ENCODE peak calls at places on chromosome 6, in eight cellular contexts. M is heart right ventricle, F is endothelial cell of umbilical vein, L is lung, Q is transverse colon, A is HCT116, U is pancreas, V is mammary epithelial cell. G is an unnamed sample. For H3K36me3 and H3K4me1, the result is how much of the 10 kb centered on the place peaks cover.

GRCh38 chr6:133062702-133063319 is 178.3 kb upstream of the EYA4 start:
- DNase-seq in M (no peak), F (no peak), L (no peak), Q (no peak), A (no peak), U (no peak), V (no peak), G (no peak)

GRCh38 chr6:114063956-114064355 is 93.0 kb upstream of the HDAC2 start:
- DNase-seq in M (no peak), F (no peak), L (no peak), Q (no peak), A (no peak), U (no peak), V (no peak), G (no peak)

GRCh38 chr6:89564752-89565427 is 73.7 kb downstream of the LYRM2 start:
- DNase-seq in M (no peak), F (no peak), L (no peak), Q (no peak), A (no peak), U (no peak), V (no peak), G (no peak)

GRCh38 chr6:8958894-8959511 is 523.7 kb upstream of the SLC35B3 start:
- DNase-seq in M (no peak), F (no peak), L (no peak), Q (no peak), A (peak), U (no peak), V (no peak), G (no peak)

GRCh38 chr6:87756858-87757257 is 54.8 kb upstream of the AKIRIN2 start:
- DNase-seq in M (no peak), F (peak), L (peak), Q (peak), A (no peak), U (no peak), V (peak), G (no peak)

GRCh38 chr6:154297711-154298110 is 58.9 kb downstream of the IPCEF1 start:
- DNase-seq in M (peak), F (no peak), L (no peak), Q (no peak), A (no peak), U (no peak), V (no peak), G (no peak)

GRCh38 chr6:161138545-161139303 is 135.1 kb downstream of the AGPAT4 start:
- DNase-seq in M (no peak), F (no peak), L (peak), Q (no peak), A (no peak), U (no peak), V (no peak), G (no peak)

GRCh38 chr6:117414770-117415169 is 11.0 kb downstream of the ROS1 start:
- DNase-seq in M (no peak), F (no peak), L (no peak), Q (no peak), A (no peak), U (no peak), V (peak), G (no peak)

GRCh38 chr6:37021356-37022129 is 16.1 kb downstream of the FGD2 start:
- DNase-seq in M (no peak), F (peak), L (no peak), Q (peak), A (no peak), U (no peak), V (peak), G (no peak)

GRCh38 chr6:44304282-44305199 is 8.6 kb downstream of the AARS2 start:
- DNase-seq in M (no peak), F (peak), L (no peak), Q (no peak), A (peak), U (no peak), V (peak), G (no peak)

GRCh38 chr6:34792605-34793500 is 970 bp downstream of the BLTP3A start:
- DNase-seq in M (peak), F (peak), L (peak), Q (peak), A (no peak), U (no peak), V (peak), G (no peak)

GRCh38 chr6:147463651-147464050 is 44.8 kb upstream of the SAMD5 start:
- DNase-seq in M (no peak), F (no peak), L (no peak), Q (no peak), A (no peak), U (no peak), V (no peak), G (no peak)

GRCh38 chr6:147467463-147467862 is 41.0 kb upstream of the SAMD5 start:
- DNase-seq in M (no peak), F (no peak), L (no peak), Q (no peak), A (no peak), U (no peak), V (no peak), G (no peak)

GRCh38 chr6:147467891-147468290 is 40.6 kb upstream of the SAMD5 start:
- DNase-seq in M (no peak), F (peak), L (no peak), Q (no peak), A (no peak), U (no peak), V (no peak), G (no peak)

DNA sequence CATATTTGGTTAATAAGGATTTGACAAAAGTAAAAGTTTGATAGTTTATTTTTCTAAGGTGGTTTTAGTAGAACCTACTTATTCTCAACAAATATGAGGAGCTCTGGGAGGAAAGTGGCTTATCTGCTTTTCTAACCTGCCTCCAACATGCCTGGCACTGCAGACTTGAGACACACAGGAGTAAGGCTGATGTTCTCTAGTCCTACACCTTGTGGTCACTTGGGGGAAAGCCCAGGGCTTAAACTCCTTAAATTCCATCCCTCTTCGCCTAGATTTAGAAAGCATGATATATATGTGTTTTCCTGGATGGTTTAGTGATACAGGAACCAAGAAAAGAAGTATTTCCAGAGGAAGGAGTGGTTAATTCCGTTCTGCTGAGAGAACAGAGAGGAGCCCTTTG is 39.9 kb upstream of the SAMD5 start:
- DNase-seq in M (no peak), F (no peak), L (no peak), Q (no peak), A (no peak), U (no peak), V (no peak), G (no peak)
- TF ChIP-seq CTCF in M (no peak), F (no peak), L (no peak), Q (no peak), A (peak), U (no peak), V (no peak), G (no peak)

GRCh38 chr6:144782634-144783033 is 497.5 kb downstream of the UTRN start:
- DNase-seq in M (no peak), F (no peak), L (no peak), Q (no peak), A (no peak), U (no peak), V (no peak), G (no peak)

GRCh38 chr6:144785056-144785455 is 499.9 kb downstream of the UTRN start:
- DNase-seq in M (no peak), F (no peak), L (no peak), Q (no peak), A (no peak), U (no peak), V (no peak), G (no peak)

GRCh38 chr6:144778056-144778455 is 492.9 kb downstream of the UTRN start:
- DNase-seq in M (no peak), F (no peak), L (no peak), Q (no peak), A (no peak), U (no peak), V (no peak), G (no peak)

GRCh38 chr6:144778773-144779531 is 493.8 kb downstream of the UTRN start:
- DNase-seq in M (no peak), F (no peak), L (no peak), Q (no peak), A (no peak), U (no peak), V (peak), G (no peak)

DNA sequence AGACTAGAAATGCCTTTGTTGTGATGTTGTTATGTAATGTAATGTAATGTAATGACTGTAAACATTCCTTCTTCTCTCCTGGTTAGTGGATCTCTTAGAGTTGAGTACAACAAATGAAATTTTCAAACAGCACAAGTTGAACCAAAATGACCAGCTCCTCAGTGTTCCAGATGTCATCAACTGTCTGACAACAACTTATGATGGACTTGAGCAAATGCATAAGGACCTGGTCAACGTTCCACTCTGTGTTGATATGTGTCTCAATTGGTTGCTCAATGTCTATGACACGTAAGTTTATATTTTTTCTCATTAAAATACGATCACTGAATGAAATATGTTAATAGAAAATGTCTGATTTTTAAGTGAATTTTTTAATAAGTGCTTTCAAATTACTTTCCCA is 496.7 kb downstream of the UTRN start:
- DNase-seq in M (no peak), F (no peak), L (no peak), Q (no peak), A (no peak), U (no peak), V (no peak), G (no peak)
- H3K36me3 ChIP-seq in M (under half), F (under half), L (under half), Q (under half), A (under half), U (under half), V (under half), G (under half)

GRCh38 chr6:169171951-169172350 is 81.7 kb downstream of the THBS2 start:
- DNase-seq in M (no peak), F (no peak), L (peak), Q (no peak), A (no peak), U (no peak), V (peak), G (no peak)
- H3K4me1 ChIP-seq in M (under half), F (under half), L (under half), Q (under half), A (under half), U (under half), V (under half), G (under half)

DNA sequence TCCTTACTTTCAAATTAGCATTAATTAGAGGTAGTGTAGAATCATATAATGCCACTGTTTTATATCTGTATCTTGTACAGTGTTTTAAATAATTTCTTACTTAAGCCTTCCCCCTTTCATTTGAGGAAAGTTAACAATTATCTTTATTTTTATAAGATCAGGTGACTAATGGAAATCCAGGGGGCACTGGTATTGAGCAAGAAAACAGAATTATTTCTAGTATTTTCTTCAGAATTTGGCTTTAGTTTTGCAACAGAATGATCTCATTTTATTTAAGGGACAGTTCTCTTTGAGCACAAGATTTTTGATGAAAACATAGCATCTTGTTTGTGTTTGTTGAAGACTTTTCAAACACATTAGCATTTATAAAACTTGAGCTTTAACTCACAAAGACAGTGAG is 55.9 kb downstream of the RNF217 start:
- DNase-seq in M (no peak), F (no peak), L (no peak), Q (no peak), A (no peak), U (no peak), V (no peak), G (no peak)
- TF ChIP-seq CTCF in M (no peak), F (no peak), L (no peak), Q (no peak), A (no peak), U (no peak), V (no peak), G (no peak)

DNA sequence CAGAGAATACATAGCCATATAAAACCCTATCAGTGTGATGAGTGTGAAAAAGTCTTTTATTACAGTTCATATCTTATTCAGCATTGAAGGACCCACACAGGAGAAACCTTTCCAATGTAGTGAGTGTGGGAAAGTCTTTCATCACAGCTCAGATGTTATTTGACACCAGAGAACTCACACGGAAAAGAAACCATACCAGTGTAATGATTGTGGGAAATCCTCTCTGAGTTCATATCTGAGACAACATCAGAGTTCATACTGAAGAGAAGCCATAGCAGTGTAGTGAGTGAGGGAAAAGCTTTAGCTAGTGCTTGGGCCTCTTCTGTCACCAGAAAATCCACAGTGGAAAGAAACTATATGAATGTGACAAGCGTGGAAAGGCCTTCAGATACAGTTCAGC is 8.6 kb upstream of the ZSCAN16 start:
- DNase-seq in M (no peak), F (no peak), L (no peak), Q (no peak), A (no peak), U (no peak), V (no peak), G (no peak)
- H3K36me3 ChIP-seq in M (under half), F (under half), L (under half), Q (under half), A (under half), U (under half), V (under half), G (under half)

GRCh38 chr6:129698430-129698829 is 11.5 kb downstream of the ARHGAP18 start:
- DNase-seq in M (no peak), F (no peak), L (no peak), Q (no peak), A (no peak), U (no peak), V (no peak), G (no peak)
- H3K4me1 ChIP-seq in M (under half), F (half or more), L (under half), Q (under half), A (half or more), U (half or more), V (under half), G (under half)

DNA sequence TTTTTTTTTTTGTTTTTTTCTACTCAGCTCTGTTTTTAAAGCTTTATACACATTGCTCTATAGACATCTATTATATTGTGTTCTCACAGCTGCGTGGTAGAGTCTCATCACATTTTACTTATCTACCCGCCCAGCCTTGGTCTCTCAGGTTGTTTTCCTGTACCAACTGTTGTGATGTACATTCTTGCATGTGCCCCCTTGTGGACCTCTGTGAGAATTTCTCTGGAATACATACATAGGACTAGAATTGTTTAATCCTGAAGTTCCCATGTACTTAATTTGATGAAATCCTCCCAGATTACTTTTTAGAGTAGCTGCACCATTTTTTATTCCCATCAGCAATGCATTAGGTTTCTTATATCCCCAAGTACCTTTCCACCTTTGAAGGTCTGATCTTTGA is 40.4 kb upstream of the TINAG start:
- DNase-seq in M (no peak), F (peak), L (peak), Q (peak), A (peak), U (no peak), V (peak), G (no peak)
- TF ChIP-seq CTCF in M (peak), F (peak), L (no peak), Q (peak), A (peak), U (no peak), V (peak), G (peak)

GRCh38 chr6:47621838-47622449 is 76.4 kb upstream of the ADGRF4 start:
- DNase-seq in M (no peak), F (no peak), L (no peak), Q (peak), A (no peak), U (no peak), V (peak), G (no peak)
- H3K36me3 ChIP-seq in M (under half), F (under half), L (under half), Q (under half), A (under half), U (under half), V (under half), G (under half)

G was measured in thoracic aorta.